ENCODE peak calls at places on chromosomes 4 and X, in ten cellular contexts. N is left ventricle myocardium inferior, S is Calu3, U is foreskin fibroblast, G is A673, W is A549, P is hepatocyte, O is thyroid gland, V is colonic mucosa, C is transverse colon. Y is an unnamed sample.

GRCh38 chrX:97524997-97525396 is 641.3 kb downstream of the RPA4 start:
- DNase-seq in N (no peak), S (no peak), U (no peak), G (no peak), W (no peak), P (no peak), O (no peak), V (no peak), C (no peak), Y (no peak)

GRCh38 chr4:7328913-7329638 is 105.7 kb downstream of the PSAPL1 start:
- DNase-seq in N (peak; percentile 58), S (peak; percentile 46), U (peak; percentile 18), G (no peak), W (peak; percentile 73), P (peak; percentile 38), O (peak; percentile 73), V (no peak), C (no peak), Y (no peak)

GRCh38 chrX:124346064-124346876 is at the start of gene SH2D1A:
- DNase-seq in N (no peak), S (no peak), U (no peak), G (no peak), W (no peak), P (no peak), O (no peak), V (no peak), C (no peak), Y (no peak)

GRCh38 chrX:152907084-152907651 is 9.3 kb downstream of the ZNF185 start:
- DNase-seq in N (no peak), S (no peak), U (peak; percentile 67), G (no peak), W (no peak), P (peak; percentile 73), O (no peak), V (no peak), C (no peak), Y (no peak)

GRCh38 chr4:37455301-37456062 is 210.9 kb downstream of the NWD2 start:
- DNase-seq in N (no peak), S (peak; percentile 58), U (no peak), G (no peak), W (no peak), P (no peak), O (no peak), V (peak; percentile 63), C (no peak), Y (no peak)

GRCh38 chr4:184097240-184097619 is 120.4 kb downstream of the ENPP6 start:
- DNase-seq in N (peak; percentile 43), S (no peak), U (no peak), G (no peak), W (no peak), P (no peak), O (peak; percentile 59), V (peak; percentile 37), C (peak; percentile 57), Y (peak; percentile 74)

GRCh38 chr4:46432923-46433322 is 43.0 kb upstream of the GABRA2 start:
- DNase-seq in N (no peak), S (no peak), U (peak; percentile 3), G (peak; percentile 35), W (no peak), P (no peak), O (no peak), V (no peak), C (no peak), Y (no peak)

GRCh38 chr4:139754913-139755312 is 89.3 kb downstream of the MGST2 start:
- DNase-seq in N (no peak), S (no peak), U (no peak), G (no peak), W (no peak), P (no peak), O (no peak), V (no peak), C (no peak), Y (no peak)

GRCh38 chr4:7429601-7430078 is 5.1 kb downstream of the PSAPL1 start:
- DNase-seq in N (peak; percentile 3), S (no peak), U (no peak), G (no peak), W (no peak), P (no peak), O (no peak), V (no peak), C (no peak), Y (no peak)

GRCh38 chr4:59243038-59243437 is 1957.1 kb upstream of the ADGRL3 start:
- DNase-seq in N (no peak), S (no peak), U (no peak), G (no peak), W (no peak), P (no peak), O (no peak), V (no peak), C (no peak), Y (no peak)

GRCh38 chrX:154712781-154713391 is 38.0 kb downstream of the GAB3 start:
- DNase-seq in N (no peak), S (no peak), U (peak; percentile 69), G (no peak), W (no peak), P (no peak), O (no peak), V (no peak), C (no peak), Y (no peak)

GRCh38 chrX:117093319-117093718 is 630.5 kb upstream of the CT83 start:
- DNase-seq in N (no peak), S (no peak), U (no peak), G (no peak), W (no peak), P (no peak), O (no peak), V (no peak), C (no peak), Y (no peak)

GRCh38 chr4:78776031-78776728 is at the start of gene BMP2K:
- DNase-seq in N (peak; percentile 86), S (peak; percentile 71), U (peak; percentile 90), G (peak; percentile 75), W (peak; percentile 60), P (peak; percentile 93), O (peak; percentile 81), V (peak; percentile 84), C (peak; percentile 86), Y (peak; percentile 65)

GRCh38 chr4:77342170-77342810 is 185.3 kb downstream of the CCNG2 start:
- DNase-seq in N (no peak), S (no peak), U (no peak), G (no peak), W (no peak), P (peak; percentile 23), O (no peak), V (no peak), C (no peak), Y (no peak)

GRCh38 chr4:66633472-66633871 is 911.8 kb downstream of the CENPC start:
- DNase-seq in N (no peak), S (no peak), U (no peak), G (peak; percentile 2), W (no peak), P (no peak), O (no peak), V (no peak), C (no peak), Y (no peak)

GRCh38 chr4:81326581-81326980 is 111.6 kb upstream of the PRKG2 start:
- DNase-seq in N (no peak), S (no peak), U (no peak), G (no peak), W (no peak), P (no peak), O (no peak), V (no peak), C (no peak), Y (no peak)

GRCh38 chrX:102959471-102959870 is 22.4 kb downstream of the RAB40AL start:
- DNase-seq in N (no peak), S (no peak), U (peak; percentile 90), G (no peak), W (no peak), P (no peak), O (no peak), V (no peak), C (no peak), Y (no peak)

GRCh38 chr4:61984260-61984909 is 784.3 kb downstream of the ADGRL3 start:
- DNase-seq in N (no peak), S (no peak), U (no peak), G (no peak), W (no peak), P (no peak), O (no peak), V (no peak), C (no peak), Y (no peak)
- TF ChIP-seq CTCF in N (no peak), S (no peak), U (no peak), G (no peak), W (no peak), P (peak; percentile 2), O (no peak), V (no peak), C (no peak), Y (no peak)

DNA sequence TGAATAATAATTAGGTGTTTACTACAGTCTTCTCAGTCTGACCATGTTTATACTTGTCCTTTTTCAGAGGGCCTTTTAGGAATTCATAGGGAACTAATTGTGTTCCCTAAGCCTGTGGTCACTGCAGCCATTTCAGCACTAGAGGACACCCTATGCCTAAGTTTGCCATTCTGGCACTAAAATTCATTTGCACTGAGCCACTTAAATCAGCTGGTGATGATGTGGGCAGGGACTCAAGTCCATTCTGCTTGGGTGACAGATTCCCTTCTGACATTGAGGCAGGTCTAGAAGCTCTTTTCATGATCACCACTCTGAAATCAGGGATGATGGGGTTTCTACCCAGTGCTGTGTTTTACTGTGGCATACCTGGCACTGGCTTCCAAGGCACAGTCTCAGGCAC is 1178.9 kb upstream of the DIAPH2 start:
- DNase-seq in N (no peak), S (no peak), U (peak; percentile 0), G (peak; percentile 37), W (no peak), P (peak; percentile 17), O (no peak), V (no peak), C (no peak), Y (no peak)
- TF ChIP-seq CTCF in N (no peak), S (no peak), U (no peak), G (peak; percentile 53), W (no peak), P (peak; percentile 32), O (no peak), V (no peak), C (no peak), Y (no peak)

GRCh38 chrX:127038065-127038464 is 218.5 kb downstream of the PRR32 start:
- DNase-seq in N (no peak), S (no peak), U (no peak), G (peak; percentile 22), W (peak; percentile 0), P (no peak), O (no peak), V (no peak), C (no peak), Y (no peak)
- TF ChIP-seq CTCF in N (peak; percentile 49), S (no peak), U (no peak), G (peak; percentile 55), W (no peak), P (peak; percentile 33), O (no peak), V (no peak), C (no peak), Y (no peak)

GRCh38 chrX:53476371-53476770 is 42.2 kb upstream of the HSD17B10 start:
- DNase-seq in N (no peak), S (no peak), U (peak; percentile 62), G (no peak), W (peak; percentile 11), P (no peak), O (no peak), V (no peak), C (no peak), Y (no peak)

GRCh38 chrX:53474707-53475106 is 40.5 kb upstream of the HSD17B10 start:
- DNase-seq in N (no peak), S (no peak), U (no peak), G (no peak), W (no peak), P (no peak), O (no peak), V (no peak), C (no peak), Y (no peak)

GRCh38 chrX:53471346-53471745 is 37.2 kb upstream of the HSD17B10 start:
- DNase-seq in N (no peak), S (no peak), U (peak; percentile 11), G (no peak), W (no peak), P (no peak), O (no peak), V (no peak), C (no peak), Y (no peak)
- TF ChIP-seq CTCF in N (no peak), S (no peak), U (no peak), G (no peak), W (no peak), P (no peak), O (no peak), V (no peak), C (no peak), Y (no peak)